ENCODE peak calls at places on chromosomes 16 and 17, in four cellular contexts. One of them, this sample, is unnamed.
A peak's percentile ranks its signal among the peaks of the same experiment; 100 is the strongest.

GRCh38 chr17:64622931-64623654 is 39.0 kb downstream of the SMURF2 start:
- DNase-seq in mesenchymal stem cell: peak; percentile 91
- DNase-seq in IMR-90: peak; percentile 91
- DNase-seq in neuronal stem cell: no peak
- DNase-seq in this sample: no peak

GRCh38 chr17:44767493-44767892 is 8.7 kb downstream of the ADAM11 start:
- DNase-seq in IMR-90: no peak
- DNase-seq in neuronal stem cell: no peak
- DNase-seq in mesenchymal stem cell: no peak
- DNase-seq in this sample: peak; percentile 41

GRCh38 chr16:17273142-17273561 is 197.6 kb downstream of the XYLT1 start:
- DNase-seq in neuronal stem cell: no peak
- DNase-seq in IMR-90: peak; percentile 94
- DNase-seq in mesenchymal stem cell: no peak
- DNase-seq in this sample: no peak

GRCh38 chr16:85486256-85486915 is 126.7 kb upstream of the GSE1 start:
- DNase-seq in IMR-90: no peak
- DNase-seq in mesenchymal stem cell: no peak
- DNase-seq in neuronal stem cell: no peak
- DNase-seq in this sample: no peak

GRCh38 chr17:8670486-8670885 is 40.0 kb upstream of the MYH10 start:
- DNase-seq in IMR-90: peak; percentile 15
- DNase-seq in neuronal stem cell: no peak
- DNase-seq in mesenchymal stem cell: peak; percentile 30
- DNase-seq in this sample: no peak

GRCh38 chr17:4900231-4901107 is 1.1 kb downstream of the C17orf107 start:
- DNase-seq in mesenchymal stem cell: no peak
- DNase-seq in neuronal stem cell: no peak
- DNase-seq in IMR-90: no peak
- DNase-seq in this sample: peak; percentile 94

GRCh38 chr16:30470632-30471007 is 1.9 kb upstream of the ITGAL start:
- DNase-seq in mesenchymal stem cell: no peak
- DNase-seq in IMR-90: no peak
- DNase-seq in neuronal stem cell: no peak
- DNase-seq in this sample: no peak

GRCh38 chr17:57407287-57408063 is 151.2 kb downstream of the MSI2 start:
- DNase-seq in mesenchymal stem cell: peak; percentile 50
- DNase-seq in IMR-90: no peak
- DNase-seq in neuronal stem cell: no peak
- DNase-seq in this sample: no peak

GRCh38 chr16:88355093-88355388 is 27.7 kb upstream of the ZNF469 start:
- DNase-seq in IMR-90: no peak
- DNase-seq in neuronal stem cell: no peak
- DNase-seq in mesenchymal stem cell: no peak
- DNase-seq in this sample: no peak

GRCh38 chr17:64398330-64398729 is 7.7 kb upstream of the PECAM1 start:
- DNase-seq in mesenchymal stem cell: no peak
- DNase-seq in IMR-90: no peak
- DNase-seq in neuronal stem cell: no peak
- DNase-seq in this sample: no peak

GRCh38 chr17:19534562-19535149 is 1.0 kb downstream of the SLC47A1 start:
- DNase-seq in neuronal stem cell: no peak
- DNase-seq in mesenchymal stem cell: no peak
- DNase-seq in IMR-90: no peak
- DNase-seq in this sample: no peak

GRCh38 chr17:27345141-27345904 is 51.4 kb downstream of the WSB1 start:
- DNase-seq in mesenchymal stem cell: peak; percentile 29
- DNase-seq in IMR-90: peak; percentile 28
- DNase-seq in neuronal stem cell: peak; percentile 49
- DNase-seq in this sample: peak; percentile 97

GRCh38 chr16:12898556-12898955 is 2.8 kb upstream of the SHISA9 start:
- DNase-seq in mesenchymal stem cell: no peak
- DNase-seq in neuronal stem cell: no peak
- DNase-seq in IMR-90: no peak
- DNase-seq in this sample: peak; percentile 50

GRCh38 chr17:66485272-66485947 is 183.0 kb downstream of the PRKCA start:
- DNase-seq in IMR-90: no peak
- DNase-seq in mesenchymal stem cell: no peak
- DNase-seq in neuronal stem cell: no peak
- DNase-seq in this sample: no peak

GRCh38 chr16:20344630-20345029 is 7.9 kb downstream of the UMOD start:
- DNase-seq in mesenchymal stem cell: no peak
- DNase-seq in IMR-90: no peak
- DNase-seq in neuronal stem cell: no peak
- DNase-seq in this sample: no peak

GRCh38 chr16:1650131-1650530 is 27.9 kb upstream of the JPT2 start:
- DNase-seq in neuronal stem cell: no peak
- DNase-seq in IMR-90: no peak
- DNase-seq in mesenchymal stem cell: no peak
- DNase-seq in this sample: no peak

GRCh38 chr17:4362141-4362540 is 4.3 kb downstream of the UBE2G1 start:
- DNase-seq in mesenchymal stem cell: no peak
- DNase-seq in neuronal stem cell: no peak
- DNase-seq in IMR-90: no peak
- DNase-seq in this sample: no peak

GRCh38 chr17:73586153-73586906 is 57.9 kb downstream of the SDK2 start:
- DNase-seq in neuronal stem cell: no peak
- DNase-seq in mesenchymal stem cell: no peak
- DNase-seq in IMR-90: no peak
- DNase-seq in this sample: no peak

GRCh38 chr17:30291571-30292489 is at the start of gene BLMH:
- DNase-seq in IMR-90: peak; percentile 77
- DNase-seq in mesenchymal stem cell: peak; percentile 82
- DNase-seq in neuronal stem cell: peak; percentile 73
- DNase-seq in this sample: peak; percentile 85

GRCh38 chr17:57866723-57867122 is 16.9 kb upstream of the MRPS23 start:
- DNase-seq in neuronal stem cell: no peak
- DNase-seq in IMR-90: no peak
- DNase-seq in mesenchymal stem cell: no peak
- DNase-seq in this sample: peak; percentile 21

GRCh38 chr16:31010539-31010938 is at the start of gene STX1B:
- DNase-seq in IMR-90: no peak
- DNase-seq in mesenchymal stem cell: no peak
- DNase-seq in neuronal stem cell: peak; percentile 59
- DNase-seq in this sample: peak; percentile 81

GRCh38 chr16:66159987-66160386 is 206.5 kb upstream of the CDH5 start:
- DNase-seq in neuronal stem cell: no peak
- DNase-seq in IMR-90: peak; percentile 30
- DNase-seq in mesenchymal stem cell: peak; percentile 24
- DNase-seq in this sample: no peak

GRCh38 chr17:35892091-35892637 is 12.0 kb upstream of the CCL5 start:
- DNase-seq in neuronal stem cell: no peak
- DNase-seq in mesenchymal stem cell: peak; percentile 6
- DNase-seq in IMR-90: peak; percentile 12
- DNase-seq in this sample: no peak

GRCh38 chr17:14306602-14307001 is 5.7 kb downstream of the HS3ST3B1 start:
- DNase-seq in mesenchymal stem cell: no peak
- DNase-seq in neuronal stem cell: no peak
- DNase-seq in IMR-90: no peak
- DNase-seq in this sample: no peak

GRCh38 chr17:28743243-28744103 is at the start of gene TRAF4:
- DNase-seq in mesenchymal stem cell: peak; percentile 95
- DNase-seq in IMR-90: peak; percentile 84
- DNase-seq in neuronal stem cell: peak; percentile 85
- DNase-seq in this sample: peak; percentile 98

GRCh38 chr17:40035162-40035559 is 19.0 kb downstream of the MED24 start:
- DNase-seq in IMR-90: peak; percentile 47
- DNase-seq in mesenchymal stem cell: peak; percentile 63
- DNase-seq in neuronal stem cell: peak; percentile 61
- DNase-seq in this sample: peak; percentile 91

GRCh38 chr16:2771496-2772402 is 5.3 kb downstream of the ELOB start:
- DNase-seq in IMR-90: no peak
- DNase-seq in neuronal stem cell: no peak
- DNase-seq in mesenchymal stem cell: no peak
- DNase-seq in this sample: peak; percentile 33
- H2AFZ ChIP-seq in IMR-90: no peak overlapping the region
- H2AFZ ChIP-seq in neuronal stem cell: no peak overlapping the region
- H2AFZ ChIP-seq in mesenchymal stem cell: no peak overlapping the region
- H2AFZ ChIP-seq in this sample: no peak overlapping the region

DNA sequence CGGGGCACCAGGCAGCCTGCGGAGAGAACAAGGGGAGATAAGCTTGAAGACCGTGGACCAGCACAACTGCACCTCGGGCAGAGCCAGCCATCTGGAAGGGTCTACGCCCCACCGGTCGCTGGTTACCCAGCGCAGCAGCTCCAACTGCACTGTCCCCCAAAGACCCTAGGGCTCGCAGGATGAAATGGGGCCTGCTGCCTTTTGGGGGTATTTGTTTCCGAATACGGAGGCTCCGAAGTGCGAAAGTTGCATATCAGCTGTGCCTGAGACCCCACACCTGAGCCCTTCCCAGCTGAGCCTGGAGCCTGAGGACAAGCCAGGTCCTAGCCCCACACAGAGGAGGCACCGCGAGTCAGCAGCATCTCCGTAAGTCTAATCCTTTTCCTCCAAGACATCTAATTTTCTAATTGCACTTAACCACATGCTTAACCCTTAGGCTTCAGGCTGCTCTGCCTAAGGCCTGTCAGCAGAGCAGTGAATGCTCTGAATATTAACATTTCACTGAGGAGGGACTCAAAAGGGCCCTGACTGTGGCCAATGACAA is 4.0 kb downstream of the KIFC3 start:
- DNase-seq in mesenchymal stem cell: no peak
- DNase-seq in IMR-90: no peak
- DNase-seq in neuronal stem cell: no peak
- DNase-seq in this sample: no peak
- H3K14ac ChIP-seq in mesenchymal stem cell: no peak overlapping the region
- H3K14ac ChIP-seq in IMR-90: no peak overlapping the region
- H3K14ac ChIP-seq in neuronal stem cell: no peak overlapping the region
- H3K14ac ChIP-seq in this sample: no peak overlapping the region

GRCh38 chr17:46771601-46772012 is 46.9 kb downstream of the WNT3 start:
- DNase-seq in IMR-90: no peak
- DNase-seq in neuronal stem cell: peak; percentile 58
- DNase-seq in mesenchymal stem cell: peak; percentile 28
- DNase-seq in this sample: peak; percentile 72

GRCh38 chr17:46773676-46774075 is 44.8 kb downstream of the WNT3 start:
- DNase-seq in IMR-90: no peak
- DNase-seq in mesenchymal stem cell: no peak
- DNase-seq in neuronal stem cell: no peak
- DNase-seq in this sample: peak; percentile 47

GRCh38 chr17:46772879-46773620 is 45.4 kb downstream of the WNT3 start:
- DNase-seq in neuronal stem cell: no peak
- DNase-seq in IMR-90: no peak
- DNase-seq in mesenchymal stem cell: peak; percentile 18
- DNase-seq in this sample: peak; percentile 67

GRCh38 chr17:46770818-46771600 is 47.5 kb downstream of the WNT3 start:
- DNase-seq in IMR-90: peak; percentile 23
- DNase-seq in neuronal stem cell: peak; percentile 54
- DNase-seq in mesenchymal stem cell: peak; percentile 63
- DNase-seq in this sample: peak; percentile 71

DNA sequence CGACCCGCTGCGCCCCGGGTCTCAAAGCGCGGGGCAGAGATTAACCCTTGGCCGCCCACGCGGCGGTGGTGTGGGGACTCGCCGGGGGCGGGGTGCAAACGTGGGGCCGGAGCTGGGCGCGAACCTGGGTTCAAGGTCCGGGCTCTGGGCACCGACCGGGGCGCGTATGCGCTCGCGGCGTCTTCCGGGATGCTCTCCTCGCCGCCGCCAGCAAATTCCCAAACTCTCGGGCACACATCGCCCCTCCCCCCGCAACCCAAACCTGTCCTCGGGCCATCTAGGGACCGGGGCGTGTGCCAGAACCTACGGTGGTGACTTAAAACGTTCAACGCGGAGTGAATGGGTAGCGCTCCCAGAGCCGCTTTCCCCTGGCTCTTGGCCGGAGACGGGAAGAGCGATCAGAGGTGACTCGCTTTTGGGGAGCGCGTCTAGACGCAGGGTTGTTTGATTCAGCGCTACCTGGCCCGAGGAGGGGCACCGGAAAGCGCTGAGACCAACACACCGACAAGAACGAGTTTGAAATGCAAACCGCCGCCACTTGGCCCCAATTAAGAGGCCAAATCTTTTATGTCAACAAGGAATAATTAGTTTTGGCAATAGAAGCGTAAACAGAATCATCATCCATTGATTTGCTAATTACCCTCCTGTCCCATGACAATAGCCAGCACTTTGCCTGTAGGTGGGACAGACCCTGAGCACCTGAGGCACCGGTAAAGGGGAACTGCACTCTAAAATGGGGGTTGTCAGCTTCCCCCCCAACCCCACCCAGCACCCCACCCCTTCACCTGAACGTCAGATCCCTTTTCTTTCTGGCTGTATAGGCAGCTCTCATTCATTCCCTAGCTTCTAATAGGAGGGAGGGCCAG is 46.2 kb downstream of the WNT3 start:
- DNase-seq in neuronal stem cell: peak; percentile 59
- DNase-seq in mesenchymal stem cell: peak; percentile 32
- DNase-seq in IMR-90: no peak
- DNase-seq in this sample: peak; percentile 97
- H4K91ac ChIP-seq in neuronal stem cell: no peak overlapping the region
- H4K91ac ChIP-seq in mesenchymal stem cell: no peak overlapping the region
- H4K91ac ChIP-seq in IMR-90: peak overlapping the region; percentile 55
- H4K91ac ChIP-seq in this sample: no peak overlapping the region

GRCh38 chr17:77009877-77010276 is 130.9 kb upstream of the SEC14L1 start:
- DNase-seq in neuronal stem cell: no peak
- DNase-seq in mesenchymal stem cell: no peak
- DNase-seq in IMR-90: no peak
- DNase-seq in this sample: no peak

GRCh38 chr17:77010667-77011066 is 130.1 kb upstream of the SEC14L1 start:
- DNase-seq in mesenchymal stem cell: no peak
- DNase-seq in IMR-90: no peak
- DNase-seq in neuronal stem cell: no peak
- DNase-seq in this sample: no peak

GRCh38 chr17:77011173-77012011 is 129.4 kb upstream of the SEC14L1 start:
- DNase-seq in IMR-90: peak; percentile 31
- DNase-seq in mesenchymal stem cell: peak; percentile 24
- DNase-seq in neuronal stem cell: no peak
- DNase-seq in this sample: peak; percentile 62
- H2AFZ ChIP-seq in IMR-90: no peak overlapping the region
- H2AFZ ChIP-seq in mesenchymal stem cell: no peak overlapping the region
- H2AFZ ChIP-seq in neuronal stem cell: no peak overlapping the region
- H2AFZ ChIP-seq in this sample: no peak overlapping the region

DNA sequence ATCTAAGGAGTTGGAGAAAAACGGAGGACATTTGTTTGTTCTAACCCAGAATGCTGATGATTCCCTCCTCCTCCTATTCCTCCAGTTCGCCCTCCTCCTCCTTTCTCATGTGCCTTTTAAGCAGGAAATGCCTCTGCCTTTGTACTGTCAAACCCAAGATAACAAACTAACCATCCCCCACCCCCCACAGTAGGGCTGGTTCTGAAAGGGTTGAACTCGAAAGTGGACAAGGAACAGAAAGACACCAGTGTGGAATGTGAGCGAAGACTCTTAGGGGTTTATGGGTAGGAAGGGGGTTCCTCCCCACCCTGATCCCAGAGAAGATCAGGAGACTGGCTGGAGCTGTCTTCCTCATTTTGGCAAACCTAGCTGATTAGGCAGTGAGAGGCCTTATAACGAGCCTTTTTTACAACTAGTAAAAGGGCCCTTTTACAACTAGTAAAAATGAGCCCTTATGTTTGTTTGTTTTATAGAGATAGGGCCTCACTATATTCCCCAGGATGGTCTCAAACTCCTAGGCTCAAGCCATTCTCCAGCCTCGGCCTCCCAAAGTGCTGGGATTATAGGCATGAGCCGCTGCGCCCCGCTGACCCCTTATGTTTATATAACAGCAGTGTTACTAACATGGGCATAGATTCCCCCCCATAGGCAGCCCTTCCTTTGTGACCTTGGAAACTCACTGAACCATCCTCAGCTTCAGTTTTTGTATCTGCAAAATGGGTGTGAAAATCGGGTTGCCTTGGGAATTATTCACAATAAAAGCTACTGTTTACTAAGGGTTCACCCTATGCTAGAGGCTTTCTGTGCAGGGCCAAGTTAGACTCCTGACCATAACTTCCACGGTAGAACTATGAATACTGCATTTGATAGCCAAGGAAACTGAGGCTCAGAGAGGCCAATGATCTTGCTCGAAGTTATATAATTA is 1.1 kb downstream of the CHD9 start:
- DNase-seq in IMR-90: peak; percentile 72
- DNase-seq in mesenchymal stem cell: peak; percentile 89
- DNase-seq in neuronal stem cell: peak; percentile 39
- DNase-seq in this sample: peak; percentile 43
- H3K14ac ChIP-seq in IMR-90: peak overlapping the region; percentile 51
- H3K14ac ChIP-seq in mesenchymal stem cell: no peak overlapping the region
- H3K14ac ChIP-seq in neuronal stem cell: no peak overlapping the region
- H3K14ac ChIP-seq in this sample: no peak overlapping the region